ENCODE peak calls at places on chromosomes 1 and 21, in nine cellular contexts. P is transverse colon, T is fibroblast of gingiva, F is T-helper 17 cell, Y is caudate nucleus, R is sigmoid colon, C is cerebellar cortex, Z is Ammon's horn, X is foreskin fibroblast. N is an unnamed sample.

GRCh38 chr1:50615036-50615750 is 191.9 kb upstream of the DMRTA2 start:
- DNase-seq in R (no peak), X (no peak), T (no peak), F (no peak), P (no peak), Z (no peak), Y (no peak), C (no peak), N (no peak)

GRCh38 chr1:89826594-89826993 is 5.8 kb downstream of the LRRC8D start:
- DNase-seq in Z (no peak), T (no peak), Y (no peak), R (no peak), C (no peak), P (no peak), X (no peak), F (no peak), N (no peak)

GRCh38 chr1:52032785-52033131 is 852 bp downstream of the KTI12 start:
- DNase-seq in R (peak; percentile 73), Y (no peak), C (peak; percentile 27), X (peak; percentile 80), Z (peak; percentile 18), F (no peak), T (peak; percentile 82), P (peak; percentile 58), N (no peak)

GRCh38 chr1:55257958-55258357 is 42.8 kb upstream of the USP24 start:
- DNase-seq in F (peak; percentile 30), C (no peak), T (no peak), X (no peak), P (peak; percentile 34), R (no peak), Y (no peak), Z (no peak), N (no peak)

GRCh38 chr1:159188375-159188788 is 16.3 kb upstream of the ACKR1 start:
- DNase-seq in Y (no peak), P (peak; percentile 53), Z (peak; percentile 69), R (peak; percentile 86), T (no peak), X (peak; percentile 30), C (peak; percentile 63), F (no peak), N (peak; percentile 95)

GRCh38 chr21:44840771-44841170 is 22.9 kb upstream of the SUMO3 start:
- DNase-seq in P (no peak), Y (no peak), F (no peak), Z (no peak), C (no peak), X (no peak), T (no peak), R (no peak), N (no peak)

GRCh38 chr1:205976708-205977107 is 26.5 kb downstream of the RAB7B start:
- DNase-seq in R (peak; percentile 63), Z (peak; percentile 68), C (no peak), T (peak; percentile 12), Y (no peak), X (peak; percentile 60), P (no peak), F (no peak), N (peak; percentile 18)

GRCh38 chr1:116390195-116390594 is 17.2 kb downstream of the ATP1A1 start:
- DNase-seq in R (no peak), Y (no peak), F (peak; percentile 36), P (no peak), Z (no peak), T (no peak), C (no peak), X (no peak), N (no peak)

GRCh38 chr1:42209516-42210370 is 45.2 kb upstream of the GUCA2A start:
- DNase-seq in X (peak; percentile 79), Z (no peak), C (no peak), T (no peak), P (no peak), F (no peak), R (no peak), Y (no peak), N (no peak)

GRCh38 chr1:170698711-170699275 is 34.9 kb downstream of the PRRX1 start:
- DNase-seq in P (no peak), T (peak; percentile 50), X (peak; percentile 52), R (no peak), F (no peak), Y (no peak), C (peak; percentile 61), Z (peak; percentile 67), N (peak; percentile 48)

GRCh38 chr1:18752409-18752808 is 107.1 kb downstream of the TAS1R2 start:
- DNase-seq in P (no peak), Y (no peak), Z (no peak), C (no peak), T (no peak), F (no peak), R (no peak), X (no peak), N (no peak)

GRCh38 chr1:112619518-112620458 is at the start of gene CAPZA1:
- DNase-seq in P (peak; percentile 95), R (peak; percentile 96), F (peak; percentile 86), Z (peak; percentile 93), X (peak; percentile 98), C (peak; percentile 91), Y (peak; percentile 51), T (peak; percentile 94), N (peak; percentile 93)

GRCh38 chr1:209215826-209216225 is 367.7 kb upstream of the CAMK1G start:
- DNase-seq in Y (no peak), X (no peak), F (no peak), R (no peak), P (no peak), T (no peak), Z (no peak), C (no peak), N (no peak)

GRCh38 chr21:35215870-35216269 is 166.8 kb upstream of the RUNX1 start:
- DNase-seq in C (no peak), T (no peak), F (no peak), Z (no peak), X (no peak), P (no peak), Y (no peak), R (no peak), N (peak; percentile 53)

GRCh38 chr1:38029725-38030511 is 16.7 kb downstream of the POU3F1 start:
- DNase-seq in C (no peak), P (peak; percentile 21), F (peak; percentile 28), R (peak; percentile 68), T (no peak), Y (no peak), Z (no peak), X (peak; percentile 70), N (no peak)

GRCh38 chr1:42125552-42125951 is 27.7 kb upstream of the GUCA2B start:
- DNase-seq in F (no peak), R (no peak), X (no peak), Z (no peak), C (no peak), P (no peak), T (no peak), Y (no peak), N (no peak)

GRCh38 chr1:240611619-240612490 is at the start of gene GREM2:
- DNase-seq in X (peak; percentile 92), C (peak; percentile 23), F (peak; percentile 23), T (peak; percentile 86), Y (no peak), R (peak; percentile 83), P (peak; percentile 62), Z (peak; percentile 44), N (peak; percentile 85)

GRCh38 chr1:15788624-15789301 is 18.7 kb downstream of the UQCRHL start:
- DNase-seq in C (no peak), X (peak; percentile 54), F (no peak), Y (no peak), Z (no peak), R (no peak), P (no peak), T (no peak), N (no peak)

GRCh38 chr21:38824124-38824822 is 18.5 kb downstream of the ETS2 start:
- DNase-seq in F (no peak), R (peak; percentile 75), X (peak; percentile 86), Y (no peak), T (peak; percentile 87), P (peak; percentile 55), Z (no peak), C (no peak), N (no peak)

GRCh38 chr1:201741763-201742342 is 87.1 kb upstream of the IPO9 start:
- DNase-seq in Y (no peak), P (no peak), C (no peak), T (no peak), Z (no peak), X (no peak), F (no peak), R (no peak), N (no peak)

GRCh38 chr1:107467286-107467685 is 326.4 kb downstream of the NTNG1 start:
- DNase-seq in T (no peak), F (no peak), Z (no peak), C (no peak), Y (no peak), R (no peak), X (no peak), P (no peak), N (no peak)

GRCh38 chr1:210413951-210414350 is 85.2 kb downstream of the HHAT start:
- DNase-seq in T (no peak), Z (no peak), C (no peak), P (no peak), F (no peak), R (no peak), X (no peak), Y (no peak), N (no peak)

GRCh38 chr1:117669572-117669971 is 63.7 kb downstream of the TENT5C start:
- DNase-seq in T (no peak), P (no peak), X (no peak), R (no peak), C (no peak), Y (no peak), Z (no peak), F (no peak), N (no peak)

GRCh38 chr21:15986277-15986676 is 256.5 kb downstream of the USP25 start:
- DNase-seq in Z (no peak), F (no peak), Y (no peak), C (no peak), P (no peak), X (no peak), T (no peak), R (no peak), N (no peak)

GRCh38 chr1:7549277-7549676 is 221.8 kb upstream of the VAMP3 start:
- DNase-seq in Z (no peak), R (no peak), T (peak; percentile 27), C (no peak), F (no peak), X (peak; percentile 52), Y (no peak), P (no peak), N (no peak)

GRCh38 chr1:26541816-26542711 is 12.5 kb downstream of the RPS6KA1 start:
- DNase-seq in T (peak; percentile 91), C (peak; percentile 33), Z (peak; percentile 88), X (peak; percentile 37), Y (no peak), F (peak; percentile 54), P (peak; percentile 81), R (peak; percentile 88), N (peak; percentile 72)

GRCh38 chr1:24996983-24997893 is 67.2 kb upstream of the RUNX3 start:
- DNase-seq in R (no peak), X (no peak), Z (no peak), Y (no peak), C (no peak), P (no peak), F (no peak), T (no peak), N (no peak)

GRCh38 chr1:184973308-184974085 is 811 bp downstream of the NIBAN1 start:
- DNase-seq in T (peak; percentile 68), F (peak; percentile 72), P (peak; percentile 37), Y (no peak), Z (peak; percentile 31), C (peak; percentile 10), X (peak; percentile 88), R (peak; percentile 76), N (peak; percentile 56)

GRCh38 chr1:53643061-53643880 is 95.7 kb downstream of the GLIS1 start:
- DNase-seq in X (no peak), T (no peak), C (no peak), P (no peak), F (no peak), R (peak; percentile 29), Z (no peak), Y (no peak), N (no peak)

GRCh38 chr1:155105604-155106011 is 22.1 kb upstream of the EFNA1 start:
- DNase-seq in Z (no peak), C (no peak), X (no peak), P (peak; percentile 55), F (no peak), R (peak; percentile 87), T (peak; percentile 16), Y (no peak), N (no peak)

GRCh38 chr1:171486048-171486519 is 754 bp downstream of the PRRC2C start:
- DNase-seq in X (peak; percentile 73), T (peak; percentile 61), R (peak; percentile 64), Y (no peak), P (peak; percentile 47), F (peak; percentile 80), C (peak; percentile 55), Z (peak; percentile 56), N (no peak)